ENCODE peak calls at places on chromosomes 16 and 17, in seven cellular contexts. I is body of pancreas, T is cardiac muscle cell, P is kidney epithelial cell, V is pancreas, G is stomach, X is AG10803. N is an unnamed sample.

GRCh38 chr17:19384723-19385391 is 2.1 kb downstream of the MFAP4 start:
- DNase-seq in I (peak; percentile 47), T (no peak), P (no peak), V (no peak), G (peak; percentile 76), X (peak; percentile 97), N (peak; percentile 96)

GRCh38 chr17:63458478-63458877 is 12.4 kb upstream of the CYB561 start:
- DNase-seq in I (no peak), T (no peak), P (no peak), V (no peak), G (no peak), X (no peak), N (no peak)

GRCh38 chr16:66898207-66898606 is 17.9 kb downstream of the PDP2 start:
- DNase-seq in I (peak; percentile 29), T (no peak), P (peak; percentile 42), V (no peak), G (no peak), X (peak; percentile 74), N (no peak)

GRCh38 chr16:4661661-4662060 is 31.7 kb upstream of the NUDT16L1 start:
- DNase-seq in I (no peak), T (no peak), P (no peak), V (no peak), G (peak; percentile 84), X (peak; percentile 11), N (no peak)

GRCh38 chr16:11156401-11156800 is 99.6 kb downstream of the SOCS1 start:
- DNase-seq in I (no peak), T (no peak), P (no peak), V (no peak), G (no peak), X (no peak), N (no peak)

GRCh38 chr16:12500771-12501170 is 302.9 kb downstream of the CPPED1 start:
- DNase-seq in I (no peak), T (no peak), P (no peak), V (no peak), G (peak; percentile 56), X (no peak), N (no peak)

GRCh38 chr17:164536-165235 is 16.8 kb downstream of the DOC2B start:
- DNase-seq in I (peak; percentile 68), T (peak; percentile 81), P (no peak), V (no peak), G (peak; percentile 47), X (peak; percentile 40), N (peak; percentile 41)

GRCh38 chr16:57386381-57386951 is 14.2 kb downstream of the CX3CL1 start:
- DNase-seq in I (no peak), T (no peak), P (no peak), V (no peak), G (no peak), X (peak; percentile 49), N (peak; percentile 82)

GRCh38 chr16:89319883-89320716 is 102.6 kb downstream of the ZNF778 start:
- DNase-seq in I (peak; percentile 62), T (peak; percentile 76), P (peak; percentile 69), V (no peak), G (peak; percentile 51), X (peak; percentile 66), N (peak; percentile 80)

GRCh38 chr17:36999475-36999874 is 50.7 kb downstream of the AATF start:
- DNase-seq in I (no peak), T (no peak), P (no peak), V (no peak), G (no peak), X (no peak), N (no peak)

GRCh38 chr16:10949424-10949970 is 5.1 kb downstream of the CLEC16A start:
- DNase-seq in I (peak; percentile 26), T (no peak), P (no peak), V (no peak), G (no peak), X (peak; percentile 64), N (peak; percentile 39)

GRCh38 chr17:58534331-58534730 is 19.9 kb upstream of the MTMR4 start:
- DNase-seq in I (no peak), T (no peak), P (no peak), V (no peak), G (no peak), X (no peak), N (no peak)

GRCh38 chr17:42309142-42309541 is 20.8 kb downstream of the STAT5A start:
- DNase-seq in I (no peak), T (no peak), P (no peak), V (no peak), G (no peak), X (no peak), N (no peak)

GRCh38 chr17:7852262-7852670 is 2.6 kb upstream of the TMEM88 start:
- DNase-seq in I (no peak), T (no peak), P (no peak), V (peak; percentile 36), G (no peak), X (no peak), N (no peak)

GRCh38 chr16:84843149-84844048 is 23.6 kb downstream of the CRISPLD2 start:
- DNase-seq in I (no peak), T (no peak), P (no peak), V (no peak), G (no peak), X (no peak), N (no peak)

GRCh38 chr17:50899005-50899460 is 32.9 kb upstream of the TOB1 start:
- DNase-seq in I (no peak), T (no peak), P (no peak), V (no peak), G (no peak), X (no peak), N (no peak)

GRCh38 chr16:14177704-14178103 is 106.6 kb downstream of the MRTFB start:
- DNase-seq in I (no peak), T (no peak), P (no peak), V (no peak), G (no peak), X (no peak), N (no peak)

GRCh38 chr16:14182999-14183398 is 111.9 kb downstream of the MRTFB start:
- DNase-seq in I (no peak), T (no peak), P (no peak), V (no peak), G (no peak), X (no peak), N (no peak)

GRCh38 chr16:14179116-14179515 is 108.0 kb downstream of the MRTFB start:
- DNase-seq in I (no peak), T (no peak), P (no peak), V (no peak), G (no peak), X (no peak), N (no peak)

GRCh38 chr16:14181371-14182050 is 110.4 kb downstream of the MRTFB start:
- DNase-seq in I (no peak), T (no peak), P (no peak), V (no peak), G (no peak), X (peak; percentile 85), N (peak; percentile 86)

GRCh38 chr16:14180431-14181059 is 109.4 kb downstream of the MRTFB start:
- DNase-seq in I (no peak), T (peak; percentile 46), P (no peak), V (no peak), G (no peak), X (no peak), N (no peak)
- TF ChIP-seq CTCF in I (no peak), T (no peak), P (no peak), V (no peak), G (no peak), X (no peak), N (no peak)

DNA sequence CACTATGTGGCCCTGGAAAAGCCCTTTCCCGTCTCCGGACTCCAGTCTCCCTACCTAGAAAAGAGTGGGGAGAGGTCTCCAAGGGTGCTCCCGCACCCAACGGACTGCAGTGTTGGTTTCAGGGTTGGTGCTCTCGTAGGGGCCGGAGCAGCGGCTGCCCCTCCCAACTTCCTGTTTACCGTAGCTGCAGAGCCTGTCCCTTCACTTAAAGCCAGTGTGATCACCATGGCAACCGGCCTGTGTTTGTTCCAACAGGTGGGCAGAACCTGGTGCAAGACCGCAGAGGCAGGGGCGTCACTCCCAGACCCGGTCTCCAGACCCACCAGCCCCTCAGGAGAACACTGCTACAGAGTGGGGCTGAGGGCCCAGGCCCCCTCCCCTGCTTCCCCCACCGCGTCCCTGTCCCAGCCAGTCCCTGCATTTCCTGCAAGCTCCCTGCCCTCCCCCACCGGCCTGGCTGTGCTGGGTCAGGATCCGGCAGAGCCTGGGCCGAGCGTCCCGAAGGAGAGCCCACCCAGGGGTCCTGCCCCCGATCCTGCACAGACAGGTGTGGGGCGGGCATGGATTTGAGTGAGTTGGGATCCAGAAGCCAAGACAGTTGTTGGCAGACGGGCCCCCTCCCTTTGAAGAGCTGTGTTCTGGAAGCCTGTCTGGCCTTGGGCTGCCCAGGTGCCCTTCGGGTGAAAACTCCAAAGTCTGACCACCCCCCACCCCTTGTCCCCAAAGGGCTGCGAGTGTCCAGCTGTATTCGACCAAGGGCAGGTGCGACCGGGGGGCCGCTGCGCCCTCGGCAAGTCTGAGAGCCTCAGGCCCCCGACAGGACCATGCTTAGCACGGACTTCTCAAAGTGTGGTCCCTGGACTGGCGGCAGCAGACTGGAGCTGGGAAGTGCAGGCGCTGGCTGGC is 1.5 kb upstream of the BAIAP3 start:
- DNase-seq in I (peak; percentile 84), T (no peak), P (peak; percentile 72), V (peak; percentile 71), G (peak; percentile 73), X (peak; percentile 43), N (peak; percentile 84)
- H3K4me3 ChIP-seq in I (no peak overlapping the region), T (no peak overlapping the region), P (no peak overlapping the region), V (peak overlapping the region; percentile 17), G (peak overlapping the region; percentile 38), X (no peak overlapping the region), N (peak overlapping the region; percentile 30)

DNA sequence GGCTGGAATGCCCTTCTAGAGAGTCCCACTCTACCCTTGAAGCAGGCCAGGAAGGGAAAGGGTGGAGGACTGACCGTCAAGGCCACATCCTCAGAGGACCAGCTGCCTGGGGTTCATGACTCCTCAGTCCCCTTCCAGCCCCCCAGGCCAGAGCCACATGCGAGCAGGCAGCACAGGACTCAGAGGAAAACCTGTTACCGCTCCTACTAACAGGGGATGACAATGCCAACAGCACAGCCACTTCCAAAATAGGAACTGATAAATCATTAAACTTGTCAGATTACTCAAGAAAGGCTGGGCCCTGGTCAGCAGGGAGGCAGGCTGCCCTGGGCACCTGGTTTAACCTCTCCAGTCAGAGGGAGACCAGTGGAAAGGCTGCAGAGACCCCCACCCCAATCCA is 206.2 kb upstream of the SDK2 start:
- DNase-seq in I (no peak), T (no peak), P (no peak), V (no peak), G (no peak), X (no peak), N (no peak)
- TF ChIP-seq CTCF in I (no peak), T (no peak), P (no peak), V (no peak), G (no peak), X (no peak), N (no peak)

DNA sequence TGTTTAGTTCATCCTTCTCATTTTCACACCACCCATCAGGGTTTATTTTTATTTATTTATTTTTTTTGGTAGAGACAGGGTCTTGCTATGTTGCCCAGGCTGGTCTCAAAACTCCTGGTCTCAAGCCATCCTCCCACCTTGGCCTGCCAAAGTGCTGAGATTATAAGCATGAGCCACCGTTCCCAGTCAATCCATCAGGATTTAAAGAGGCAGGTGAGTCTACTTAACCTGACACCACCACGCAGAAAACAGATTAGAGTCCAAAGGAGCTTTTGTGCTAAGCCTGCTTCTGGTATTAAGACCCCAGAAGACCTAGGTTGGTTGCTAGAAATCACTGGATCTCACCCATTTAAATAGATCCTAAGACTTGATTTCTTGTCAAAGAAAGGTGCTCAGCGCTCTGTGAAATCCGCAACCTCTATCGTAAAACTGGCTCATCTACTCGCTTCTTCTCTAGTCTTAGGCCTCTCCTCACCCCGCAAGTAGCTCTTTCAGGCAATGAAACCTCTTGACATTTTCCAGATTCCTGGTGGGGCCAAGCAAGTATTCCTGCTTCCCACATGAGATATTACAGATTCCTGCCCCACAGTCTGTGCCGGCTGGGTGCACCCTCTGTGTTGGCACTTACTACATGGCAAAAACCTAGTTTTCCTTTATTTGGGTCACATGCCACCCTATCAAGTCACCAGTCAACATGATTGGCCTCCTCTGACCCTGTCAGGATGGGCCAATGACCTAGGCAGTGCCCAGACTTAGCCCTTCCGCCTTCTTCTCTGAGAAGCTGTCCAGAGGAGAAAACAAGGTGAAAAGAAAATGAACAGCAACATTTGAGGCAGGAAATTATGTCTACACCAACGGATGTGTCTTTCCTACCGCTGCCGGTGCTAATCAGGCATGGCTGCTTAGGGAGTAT is 9.0 kb downstream of the PITPNA start:
- DNase-seq in I (no peak), T (peak; percentile 80), P (no peak), V (no peak), G (no peak), X (no peak), N (no peak)
- H3K4me3 ChIP-seq in I (no peak overlapping the region), T (no peak overlapping the region), P (no peak overlapping the region), V (no peak overlapping the region), G (no peak overlapping the region), X (no peak overlapping the region), N (no peak overlapping the region)